ENCODE peak calls at places on chromosome 2, in ten cellular contexts. One of them, this sample, is unnamed.

GRCh38 chr2:88857274-88857741 is 165.8 kb downstream of the RPIA start:
- DNase-seq in sigmoid colon: no peak
- DNase-seq in progenitor cell of endocrine pancreas: no peak
- DNase-seq in osteocyte: no peak
- DNase-seq in fibroblast of lung: no peak
- DNase-seq in psoas muscle: no peak
- DNase-seq in cardiac muscle cell: no peak
- DNase-seq in tibial nerve: no peak
- DNase-seq in RWPE2: no peak
- DNase-seq in BJ: no peak
- DNase-seq in this sample: no peak

GRCh38 chr2:28583899-28584553 is 88.2 kb downstream of the PLB1 start:
- DNase-seq in progenitor cell of endocrine pancreas: no peak
- DNase-seq in tibial nerve: peak
- DNase-seq in psoas muscle: peak
- DNase-seq in fibroblast of lung: peak
- DNase-seq in osteocyte: no peak
- DNase-seq in sigmoid colon: peak
- DNase-seq in cardiac muscle cell: peak
- DNase-seq in BJ: peak
- DNase-seq in RWPE2: peak
- DNase-seq in this sample: no peak

GRCh38 chr2:157052685-157053224 is 204.8 kb upstream of the GALNT5 start:
- DNase-seq in sigmoid colon: no peak
- DNase-seq in BJ: no peak
- DNase-seq in cardiac muscle cell: peak
- DNase-seq in fibroblast of lung: peak
- DNase-seq in RWPE2: no peak
- DNase-seq in psoas muscle: no peak
- DNase-seq in osteocyte: no peak
- DNase-seq in progenitor cell of endocrine pancreas: no peak
- DNase-seq in tibial nerve: no peak
- DNase-seq in this sample: no peak

GRCh38 chr2:84727315-84727714 is 153.6 kb downstream of the TRABD2A start:
- DNase-seq in RWPE2: no peak
- DNase-seq in psoas muscle: no peak
- DNase-seq in tibial nerve: no peak
- DNase-seq in progenitor cell of endocrine pancreas: no peak
- DNase-seq in BJ: no peak
- DNase-seq in cardiac muscle cell: no peak
- DNase-seq in fibroblast of lung: no peak
- DNase-seq in sigmoid colon: no peak
- DNase-seq in osteocyte: no peak
- DNase-seq in this sample: no peak

GRCh38 chr2:187658952-187659525 is 104.8 kb upstream of the TFPI start:
- DNase-seq in sigmoid colon: no peak
- DNase-seq in fibroblast of lung: peak
- DNase-seq in BJ: no peak
- DNase-seq in cardiac muscle cell: peak
- DNase-seq in psoas muscle: no peak
- DNase-seq in RWPE2: no peak
- DNase-seq in osteocyte: no peak
- DNase-seq in tibial nerve: no peak
- DNase-seq in progenitor cell of endocrine pancreas: no peak
- DNase-seq in this sample: no peak

GRCh38 chr2:98278074-98278473 is 68.2 kb upstream of the CNGA3 start:
- DNase-seq in psoas muscle: no peak
- DNase-seq in sigmoid colon: no peak
- DNase-seq in tibial nerve: no peak
- DNase-seq in cardiac muscle cell: no peak
- DNase-seq in BJ: no peak
- DNase-seq in fibroblast of lung: no peak
- DNase-seq in osteocyte: no peak
- DNase-seq in RWPE2: no peak
- DNase-seq in progenitor cell of endocrine pancreas: no peak
- DNase-seq in this sample: no peak

GRCh38 chr2:112821142-112821541 is 15.4 kb downstream of the IL1B start:
- DNase-seq in BJ: no peak
- DNase-seq in cardiac muscle cell: no peak
- DNase-seq in progenitor cell of endocrine pancreas: no peak
- DNase-seq in osteocyte: no peak
- DNase-seq in tibial nerve: no peak
- DNase-seq in sigmoid colon: no peak
- DNase-seq in psoas muscle: no peak
- DNase-seq in fibroblast of lung: peak
- DNase-seq in RWPE2: no peak
- DNase-seq in this sample: no peak

GRCh38 chr2:174965992-174966789 is 39.0 kb downstream of the CHN1 start:
- DNase-seq in progenitor cell of endocrine pancreas: no peak
- DNase-seq in RWPE2: no peak
- DNase-seq in fibroblast of lung: peak
- DNase-seq in psoas muscle: no peak
- DNase-seq in tibial nerve: no peak
- DNase-seq in cardiac muscle cell: peak
- DNase-seq in osteocyte: no peak
- DNase-seq in BJ: no peak
- DNase-seq in sigmoid colon: no peak
- DNase-seq in this sample: no peak

GRCh38 chr2:71455741-71456569 is 2.6 kb downstream of the DYSF start:
- DNase-seq in BJ: no peak
- DNase-seq in progenitor cell of endocrine pancreas: no peak
- DNase-seq in psoas muscle: no peak
- DNase-seq in osteocyte: no peak
- DNase-seq in fibroblast of lung: peak
- DNase-seq in cardiac muscle cell: peak
- DNase-seq in tibial nerve: no peak
- DNase-seq in sigmoid colon: no peak
- DNase-seq in RWPE2: no peak
- DNase-seq in this sample: no peak

GRCh38 chr2:23925702-23926288 is 1.1 kb downstream of the ATAD2B start:
- DNase-seq in cardiac muscle cell: peak
- DNase-seq in psoas muscle: peak
- DNase-seq in BJ: no peak
- DNase-seq in osteocyte: no peak
- DNase-seq in progenitor cell of endocrine pancreas: no peak
- DNase-seq in tibial nerve: peak
- DNase-seq in fibroblast of lung: peak
- DNase-seq in RWPE2: no peak
- DNase-seq in sigmoid colon: peak
- DNase-seq in this sample: no peak

GRCh38 chr2:160367887-160368286 is 125.7 kb downstream of the RBMS1 start:
- DNase-seq in osteocyte: no peak
- DNase-seq in tibial nerve: peak
- DNase-seq in sigmoid colon: no peak
- DNase-seq in progenitor cell of endocrine pancreas: no peak
- DNase-seq in psoas muscle: no peak
- DNase-seq in cardiac muscle cell: peak
- DNase-seq in fibroblast of lung: peak
- DNase-seq in BJ: peak
- DNase-seq in RWPE2: no peak
- DNase-seq in this sample: no peak

GRCh38 chr2:207483066-207483465 is 46.7 kb upstream of the CREB1 start:
- DNase-seq in sigmoid colon: no peak
- DNase-seq in progenitor cell of endocrine pancreas: no peak
- DNase-seq in cardiac muscle cell: no peak
- DNase-seq in RWPE2: no peak
- DNase-seq in psoas muscle: no peak
- DNase-seq in osteocyte: no peak
- DNase-seq in fibroblast of lung: no peak
- DNase-seq in BJ: no peak
- DNase-seq in tibial nerve: no peak
- DNase-seq in this sample: no peak

GRCh38 chr2:161571051-161571429 is 53.2 kb upstream of the SLC4A10 start:
- DNase-seq in cardiac muscle cell: no peak
- DNase-seq in tibial nerve: no peak
- DNase-seq in progenitor cell of endocrine pancreas: no peak
- DNase-seq in psoas muscle: no peak
- DNase-seq in RWPE2: no peak
- DNase-seq in BJ: no peak
- DNase-seq in fibroblast of lung: no peak
- DNase-seq in osteocyte: no peak
- DNase-seq in sigmoid colon: no peak
- DNase-seq in this sample: no peak

GRCh38 chr2:234952270-234953115 is 676 bp downstream of the SH3BP4 start:
- DNase-seq in cardiac muscle cell: no peak
- DNase-seq in progenitor cell of endocrine pancreas: peak
- DNase-seq in fibroblast of lung: no peak
- DNase-seq in psoas muscle: no peak
- DNase-seq in BJ: no peak
- DNase-seq in tibial nerve: no peak
- DNase-seq in RWPE2: no peak
- DNase-seq in sigmoid colon: peak
- DNase-seq in osteocyte: no peak
- DNase-seq in this sample: no peak

GRCh38 chr2:217459675-217460405 is 543.0 kb downstream of the TNS1 start:
- DNase-seq in fibroblast of lung: peak
- DNase-seq in tibial nerve: no peak
- DNase-seq in cardiac muscle cell: no peak
- DNase-seq in progenitor cell of endocrine pancreas: no peak
- DNase-seq in psoas muscle: no peak
- DNase-seq in BJ: no peak
- DNase-seq in sigmoid colon: no peak
- DNase-seq in RWPE2: no peak
- DNase-seq in osteocyte: no peak
- DNase-seq in this sample: no peak

DNA sequence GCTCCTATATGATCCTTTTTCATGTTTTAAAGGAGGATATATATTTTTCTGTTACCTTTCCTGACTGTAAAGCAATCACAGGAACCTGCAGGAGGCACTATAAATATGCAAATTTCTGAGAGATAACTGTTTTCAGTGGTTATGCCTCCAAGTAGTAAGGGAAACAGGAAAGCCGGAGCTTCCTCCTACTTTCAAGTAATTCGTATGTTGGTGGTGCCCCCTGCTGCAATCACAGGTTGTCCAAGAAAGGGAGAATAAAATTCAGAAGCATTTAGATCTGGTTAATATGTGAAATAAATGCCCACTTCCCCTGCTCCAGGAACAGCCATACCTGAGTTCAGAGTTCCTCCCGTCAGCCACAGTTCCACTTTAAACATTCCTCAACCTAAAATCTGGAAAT is 12.0 kb upstream of the BCL11A start:
- DNase-seq in fibroblast of lung: peak
- DNase-seq in psoas muscle: no peak
- DNase-seq in sigmoid colon: no peak
- DNase-seq in tibial nerve: no peak
- DNase-seq in cardiac muscle cell: peak
- DNase-seq in BJ: no peak
- DNase-seq in RWPE2: no peak
- DNase-seq in progenitor cell of endocrine pancreas: no peak
- DNase-seq in osteocyte: no peak
- DNase-seq in this sample: no peak
- TF ChIP-seq CTCF in fibroblast of lung: peak
- TF ChIP-seq CTCF in psoas muscle: peak
- TF ChIP-seq CTCF in sigmoid colon: no peak
- TF ChIP-seq CTCF in tibial nerve: no peak
- TF ChIP-seq CTCF in cardiac muscle cell: peak
- TF ChIP-seq CTCF in BJ: peak
- TF ChIP-seq CTCF in RWPE2: peak
- TF ChIP-seq CTCF in progenitor cell of endocrine pancreas: peak
- TF ChIP-seq CTCF in osteocyte: peak
- TF ChIP-seq CTCF in this sample: peak

GRCh38 chr2:212595036-212595654 is 56.5 kb upstream of the ERBB4 start:
- DNase-seq in BJ: no peak
- DNase-seq in RWPE2: no peak
- DNase-seq in tibial nerve: no peak
- DNase-seq in psoas muscle: no peak
- DNase-seq in fibroblast of lung: peak
- DNase-seq in osteocyte: no peak
- DNase-seq in sigmoid colon: no peak
- DNase-seq in cardiac muscle cell: peak
- DNase-seq in progenitor cell of endocrine pancreas: no peak
- DNase-seq in this sample: no peak
- TF ChIP-seq CTCF in BJ: peak
- TF ChIP-seq CTCF in RWPE2: peak
- TF ChIP-seq CTCF in tibial nerve: no peak
- TF ChIP-seq CTCF in psoas muscle: no peak
- TF ChIP-seq CTCF in fibroblast of lung: peak
- TF ChIP-seq CTCF in osteocyte: peak
- TF ChIP-seq CTCF in sigmoid colon: no peak
- TF ChIP-seq CTCF in cardiac muscle cell: no peak
- TF ChIP-seq CTCF in progenitor cell of endocrine pancreas: peak
- TF ChIP-seq CTCF in this sample: peak

DNA sequence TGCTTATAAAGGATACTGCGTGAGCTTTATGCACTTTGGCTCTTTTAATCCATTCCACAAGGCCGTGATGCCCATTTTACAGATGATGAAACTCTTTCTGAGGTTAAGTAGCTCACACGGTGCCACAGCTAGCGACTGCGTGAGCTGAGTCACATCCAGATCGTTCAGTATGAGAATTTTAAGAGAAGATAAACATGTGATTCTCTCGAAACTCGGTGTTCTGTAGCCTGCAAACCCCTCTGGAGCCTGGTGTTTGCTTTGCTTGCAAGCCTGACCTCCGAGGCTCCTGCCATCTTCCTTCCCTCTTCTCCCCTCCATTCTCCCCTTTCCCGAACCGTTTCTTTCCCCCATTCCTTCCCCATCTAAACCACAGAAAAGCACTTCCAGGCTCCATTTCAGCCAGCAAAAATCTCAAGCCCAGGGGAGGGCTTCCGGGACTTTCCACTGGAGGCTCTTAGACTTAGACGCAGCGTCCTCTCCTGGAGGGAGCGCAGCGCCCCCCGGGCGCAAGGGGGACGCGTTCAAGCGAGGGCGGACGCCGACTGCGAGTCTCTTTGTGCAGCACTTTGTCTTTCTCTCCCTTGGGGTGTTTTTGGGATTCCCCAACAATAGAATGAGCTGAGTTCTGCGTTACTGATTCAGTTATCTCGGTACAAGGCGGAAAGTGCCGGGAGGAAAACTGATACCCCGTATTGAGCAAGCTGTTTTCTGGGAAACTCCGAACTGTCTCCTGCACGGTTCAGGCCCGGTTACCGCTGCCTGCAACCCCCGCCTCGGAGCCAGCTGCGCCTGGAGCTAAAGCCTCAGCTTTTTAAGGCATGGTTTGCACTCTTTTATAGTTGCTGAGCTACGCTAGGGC is 38.0 kb downstream of the CYP1B1 start:
- DNase-seq in osteocyte: no peak
- DNase-seq in tibial nerve: peak
- DNase-seq in BJ: peak
- DNase-seq in RWPE2: no peak
- DNase-seq in cardiac muscle cell: peak
- DNase-seq in sigmoid colon: no peak
- DNase-seq in psoas muscle: peak
- DNase-seq in progenitor cell of endocrine pancreas: no peak
- DNase-seq in fibroblast of lung: peak
- DNase-seq in this sample: no peak
- TF ChIP-seq CTCF in osteocyte: peak
- TF ChIP-seq CTCF in tibial nerve: no peak
- TF ChIP-seq CTCF in BJ: peak
- TF ChIP-seq CTCF in RWPE2: no peak
- TF ChIP-seq CTCF in cardiac muscle cell: peak
- TF ChIP-seq CTCF in sigmoid colon: no peak
- TF ChIP-seq CTCF in psoas muscle: peak
- TF ChIP-seq CTCF in progenitor cell of endocrine pancreas: no peak
- TF ChIP-seq CTCF in fibroblast of lung: peak
- TF ChIP-seq CTCF in this sample: no peak

GRCh38 chr2:231573698-231574421 is 18.8 kb upstream of the TEX44 start:
- DNase-seq in cardiac muscle cell: no peak
- DNase-seq in BJ: no peak
- DNase-seq in progenitor cell of endocrine pancreas: no peak
- DNase-seq in osteocyte: no peak
- DNase-seq in RWPE2: no peak
- DNase-seq in fibroblast of lung: no peak
- DNase-seq in sigmoid colon: no peak
- DNase-seq in psoas muscle: no peak
- DNase-seq in tibial nerve: no peak
- DNase-seq in this sample: no peak
- TF ChIP-seq CTCF in cardiac muscle cell: no peak
- TF ChIP-seq CTCF in BJ: no peak
- TF ChIP-seq CTCF in progenitor cell of endocrine pancreas: no peak
- TF ChIP-seq CTCF in osteocyte: no peak
- TF ChIP-seq CTCF in RWPE2: no peak
- TF ChIP-seq CTCF in fibroblast of lung: no peak
- TF ChIP-seq CTCF in sigmoid colon: no peak
- TF ChIP-seq CTCF in psoas muscle: no peak
- TF ChIP-seq CTCF in tibial nerve: no peak
- TF ChIP-seq CTCF in this sample: no peak

This sample was measured in D721Med.